ENCODE peak calls at places on chromosomes 7 and 10, in eight cellular contexts. T is CD8-positive, alpha-beta T cell; G is neuronal stem cell; V is fibroblast of lung; S is right lobe of liver; D is HL-60; I is NT2/D1; Y is upper lobe of right lung. U is an unnamed sample.

GRCh38 chr10:125273023-125273422 is 112.7 kb upstream of the CTBP2 start:
- DNase-seq in I (no peak), D (no peak), V (no peak), G (no peak), S (no peak), T (no peak), Y (no peak), U (no peak)

GRCh38 chr10:34697366-34698247 is 117.5 kb downstream of the PARD3 start:
- DNase-seq in S (no peak), G (no peak), Y (no peak), D (no peak), V (peak), T (no peak), I (no peak), U (no peak)

GRCh38 chr7:36191292-36191920 is 38.4 kb downstream of the EEPD1 start:
- DNase-seq in V (peak), D (no peak), I (no peak), S (no peak), T (no peak), Y (no peak), G (no peak), U (no peak)

GRCh38 chr7:111858331-111858730 is 296.0 kb upstream of the IMMP2L start:
- DNase-seq in S (no peak), D (no peak), T (no peak), I (no peak), Y (no peak), G (no peak), V (no peak), U (no peak)

GRCh38 chr10:23813687-23814086 is 374.8 kb downstream of the OTUD1 start:
- DNase-seq in D (no peak), V (no peak), I (no peak), G (no peak), Y (no peak), T (no peak), S (no peak), U (no peak)

GRCh38 chr7:127751723-127752448 is 99.9 kb downstream of the SND1 start:
- DNase-seq in V (peak), D (no peak), T (no peak), Y (no peak), G (no peak), S (peak), I (no peak), U (no peak)

GRCh38 chr7:117270371-117270770 is 52.5 kb downstream of the WNT2 start:
- DNase-seq in Y (no peak), D (no peak), T (no peak), G (no peak), V (peak), S (no peak), I (no peak), U (no peak)

GRCh38 chr7:51029586-51030230 is 247.0 kb upstream of the GRB10 start:
- DNase-seq in Y (no peak), D (no peak), G (no peak), T (no peak), S (no peak), V (peak), I (no peak), U (peak)

GRCh38 chr7:23228412-23228811 is 18.2 kb upstream of the GPNMB start:
- DNase-seq in Y (no peak), T (no peak), D (no peak), G (no peak), V (no peak), S (no peak), I (no peak), U (no peak)

GRCh38 chr10:6204063-6204340 is 1.3 kb downstream of the PFKFB3 start:
- DNase-seq in T (peak), G (peak), V (peak), I (no peak), S (peak), Y (peak), D (no peak), U (peak)

GRCh38 chr7:137985253-137985896 is 16.5 kb downstream of the CREB3L2 start:
- DNase-seq in Y (no peak), V (no peak), G (no peak), D (no peak), S (no peak), T (no peak), I (no peak), U (no peak)

GRCh38 chr7:93981480-93981874 is 22.7 kb downstream of the BET1 start:
- DNase-seq in T (no peak), G (no peak), Y (no peak), I (peak), S (no peak), D (no peak), V (no peak), U (no peak)

GRCh38 chr7:93985101-93985500 is 19.1 kb downstream of the BET1 start:
- DNase-seq in D (no peak), T (no peak), V (no peak), S (no peak), I (no peak), Y (no peak), G (no peak), U (no peak)

GRCh38 chr7:93977551-93977950 is 26.6 kb downstream of the BET1 start:
- DNase-seq in Y (no peak), S (no peak), V (no peak), D (no peak), T (no peak), G (no peak), I (no peak), U (no peak)

GRCh38 chr7:93980744-93981479 is 23.2 kb downstream of the BET1 start:
- DNase-seq in Y (no peak), G (no peak), V (no peak), I (no peak), T (no peak), S (no peak), D (no peak), U (no peak)
- H3K4me3 ChIP-seq in Y (no peak), G (no peak), V (no peak), I (no peak), T (no peak), S (peak), D (no peak), U (no peak)

DNA sequence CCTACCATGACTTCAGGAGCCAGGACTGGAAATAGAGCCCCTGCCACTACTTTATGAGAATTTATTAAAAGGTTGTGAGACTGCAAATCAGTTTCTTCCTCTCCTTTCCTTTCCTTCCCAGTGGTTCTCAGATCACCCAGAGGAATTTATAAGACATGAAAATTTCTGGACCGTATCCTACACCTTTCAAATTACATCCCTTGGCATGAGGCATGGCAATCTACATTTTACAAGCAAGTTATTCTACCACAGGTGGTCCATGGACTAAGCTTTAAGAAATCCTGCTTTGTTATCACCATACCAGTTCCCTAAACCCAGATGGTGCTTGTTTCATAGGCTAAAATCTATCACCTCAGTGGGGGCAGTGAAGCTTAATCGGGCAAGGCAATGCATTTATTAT is 66.5 kb downstream of the TPK1 start:
- DNase-seq in I (no peak), S (no peak), V (no peak), Y (no peak), D (no peak), G (no peak), T (no peak), U (no peak)
- H3K4me3 ChIP-seq in I (no peak), S (no peak), V (no peak), Y (no peak), D (no peak), G (no peak), T (no peak), U (no peak)

GRCh38 chr10:79242620-79243152 is 104.6 kb upstream of the PPIF start:
- DNase-seq in T (no peak), I (no peak), Y (peak), D (peak), S (no peak), V (peak), G (peak), U (peak)
- H3K4me3 ChIP-seq in T (peak), I (peak), Y (peak), D (peak), S (peak), V (peak), G (peak), U (peak)

GRCh38 chr10:29804025-29804852 is 169.5 kb upstream of the SVIL start:
- DNase-seq in S (no peak), D (no peak), Y (no peak), V (peak), T (no peak), I (no peak), G (no peak), U (peak)
- H3K4me3 ChIP-seq in S (no peak), D (no peak), Y (no peak), V (no peak), T (no peak), I (no peak), G (no peak), U (peak)

DNA sequence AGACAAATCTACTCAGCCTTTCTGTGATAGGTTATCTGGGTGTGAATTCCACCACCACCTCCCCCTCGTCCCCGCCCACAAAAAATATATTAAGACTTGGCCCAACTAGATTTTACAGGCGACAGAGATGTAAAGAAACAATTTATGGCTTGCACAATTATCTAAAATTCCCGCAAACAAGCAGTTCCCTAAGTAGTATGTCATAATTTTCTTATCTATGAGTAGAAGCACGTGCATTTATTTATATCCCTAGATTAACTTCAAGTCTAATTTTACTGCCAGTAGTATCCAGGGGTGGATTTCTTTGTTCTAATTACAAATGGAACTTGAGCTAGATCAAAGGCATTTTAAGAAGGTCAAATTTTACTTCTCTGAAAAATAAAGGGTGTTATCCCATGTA is 1.7 kb downstream of the TSPAN12 start:
- DNase-seq in T (no peak), I (no peak), Y (no peak), D (no peak), S (no peak), G (no peak), V (no peak), U (no peak)
- H3K4me3 ChIP-seq in T (no peak), I (peak), Y (peak), D (no peak), S (peak), G (peak), V (no peak), U (no peak)

GRCh38 chr7:143389316-143390097 is 8.4 kb downstream of the ZYX start:
- DNase-seq in V (no peak), T (no peak), I (no peak), Y (no peak), G (no peak), D (no peak), S (no peak), U (peak)

GRCh38 chr7:143391462-143392404 is 10.6 kb downstream of the ZYX start:
- DNase-seq in T (no peak), I (no peak), Y (no peak), V (peak), D (no peak), S (peak), G (no peak), U (peak)

GRCh38 chr7:143390098-143390772 is 9.1 kb downstream of the ZYX start:
- DNase-seq in G (no peak), V (no peak), D (no peak), I (no peak), Y (no peak), T (no peak), S (no peak), U (peak)

GRCh38 chr7:143392875-143393266 is 11.7 kb downstream of the ZYX start:
- DNase-seq in D (no peak), G (no peak), I (no peak), T (no peak), V (no peak), Y (no peak), S (no peak), U (peak)

DNA sequence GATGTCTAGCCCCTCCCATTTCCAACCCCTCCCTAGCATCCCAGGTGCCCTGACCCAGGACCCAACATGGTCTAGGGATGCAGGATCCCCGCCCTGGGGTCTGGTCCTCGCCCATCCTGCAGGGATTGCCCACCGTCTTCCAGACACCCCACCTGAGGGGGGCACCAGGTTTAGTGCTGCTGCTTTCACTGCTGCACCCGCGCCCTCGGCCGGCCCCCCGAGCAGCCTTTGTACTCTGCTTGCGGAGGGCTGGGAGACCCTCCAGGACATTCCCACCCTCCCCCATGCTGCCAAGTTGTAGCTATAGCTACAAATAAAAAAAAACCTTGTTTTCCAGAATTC is 9.6 kb downstream of the ZYX start:
- DNase-seq in D (no peak), G (no peak), T (no peak), S (no peak), Y (no peak), V (no peak), I (no peak), U (no peak)
- H3K4me3 ChIP-seq in D (no peak), G (no peak), T (no peak), S (no peak), Y (no peak), V (no peak), I (no peak), U (no peak)